ENCODE peak calls at places on chromosomes 11 and 22, in seven cellular contexts. G is CD4-positive, CD25-positive, alpha-beta regulatory T cell; V is mammary epithelial cell; I is dorsolateral prefrontal cortex; Z is lower lobe of right lung; J is effector memory CD4-positive, alpha-beta T cell; N is brain microvascular endothelial cell. W is an unnamed sample.

GRCh38 chr11:56700242-56700918 is 1.5 kb downstream of the OR9G1 start:
- DNase-seq in G (no peak), V (peak; percentile 87), I (no peak), Z (no peak), J (no peak), N (no peak), W (no peak)

GRCh38 chr11:65536412-65537295 is 11.8 kb downstream of the SCYL1 start:
- DNase-seq in G (no peak), V (no peak), I (no peak), Z (no peak), J (no peak), N (no peak), W (no peak)

GRCh38 chr22:48968201-48968959 is 859.3 kb downstream of the BRD1 start:
- DNase-seq in G (no peak), V (no peak), I (peak; percentile 28), Z (no peak), J (no peak), N (no peak), W (no peak)

GRCh38 chr11:68463714-68464113 is 3.2 kb downstream of the PPP6R3 start:
- DNase-seq in G (no peak), V (no peak), I (no peak), Z (no peak), J (no peak), N (no peak), W (no peak)

GRCh38 chr22:31586137-31586920 is 75.7 kb downstream of the PISD start:
- DNase-seq in G (no peak), V (no peak), I (no peak), Z (no peak), J (no peak), N (peak; percentile 87), W (no peak)

GRCh38 chr11:118214210-118214914 is 10.4 kb downstream of the JAML start:
- DNase-seq in G (no peak), V (no peak), I (no peak), Z (peak; percentile 67), J (no peak), N (no peak), W (no peak)

GRCh38 chr11:99960536-99960935 is 726.6 kb upstream of the ARHGAP42 start:
- DNase-seq in G (no peak), V (no peak), I (no peak), Z (no peak), J (no peak), N (no peak), W (no peak)

GRCh38 chr22:34281738-34282137 is 361.5 kb upstream of the LARGE1 start:
- DNase-seq in G (no peak), V (no peak), I (no peak), Z (no peak), J (no peak), N (no peak), W (no peak)

GRCh38 chr11:107675902-107676301 is 36.0 kb downstream of the SLN start:
- DNase-seq in G (no peak), V (no peak), I (no peak), Z (no peak), J (no peak), N (no peak), W (no peak)

GRCh38 chr11:118623291-118623655 is 15.9 kb downstream of the PHLDB1 start:
- DNase-seq in G (no peak), V (peak; percentile 95), I (no peak), Z (peak; percentile 45), J (no peak), N (no peak), W (no peak)

GRCh38 chr11:126589492-126589803 is 234.0 kb downstream of the ST3GAL4 start:
- DNase-seq in G (no peak), V (no peak), I (no peak), Z (no peak), J (no peak), N (no peak), W (no peak)

GRCh38 chr11:75148436-75148983 is 2.4 kb upstream of the SLCO2B1 start:
- DNase-seq in G (no peak), V (no peak), I (no peak), Z (no peak), J (no peak), N (no peak), W (no peak)

GRCh38 chr11:17742019-17742418 is 7.4 kb downstream of the KCNC1 start:
- DNase-seq in G (no peak), V (no peak), I (no peak), Z (no peak), J (no peak), N (no peak), W (no peak)

GRCh38 chr11:3604169-3604568 is 37.6 kb downstream of the ART5 start:
- DNase-seq in G (no peak), V (no peak), I (no peak), Z (no peak), J (no peak), N (no peak), W (no peak)

GRCh38 chr11:61129608-61130523 is 27.6 kb downstream of the CD5 start:
- DNase-seq in G (peak; percentile 88), V (peak; percentile 80), I (peak; percentile 86), Z (peak; percentile 91), J (peak; percentile 77), N (peak; percentile 81), W (peak; percentile 93)

GRCh38 chr22:46115755-46116490 is 34.4 kb upstream of the PPARA start:
- DNase-seq in G (no peak), V (no peak), I (no peak), Z (no peak), J (no peak), N (no peak), W (no peak)

GRCh38 chr22:46115388-46115678 is 35.0 kb upstream of the PPARA start:
- DNase-seq in G (no peak), V (no peak), I (no peak), Z (no peak), J (no peak), N (no peak), W (no peak)

GRCh38 chr22:46114518-46115387 is 35.6 kb upstream of the PPARA start:
- DNase-seq in G (no peak), V (no peak), I (no peak), Z (no peak), J (no peak), N (no peak), W (no peak)

GRCh38 chr22:46117206-46118199 is 32.8 kb upstream of the PPARA start:
- DNase-seq in G (no peak), V (no peak), I (no peak), Z (no peak), J (no peak), N (no peak), W (no peak)

GRCh38 chr22:46116491-46116958 is 33.8 kb upstream of the PPARA start:
- DNase-seq in G (peak; percentile 80), V (peak; percentile 63), I (peak; percentile 90), Z (peak; percentile 94), J (peak; percentile 74), N (peak; percentile 74), W (peak; percentile 71)
- H3K27me3 ChIP-seq in G (no peaks in the 10 kb centered on the region), V (no peaks in the 10 kb centered on the region), I (no peaks in the 10 kb centered on the region), Z (no peaks in the 10 kb centered on the region), J (no peaks in the 10 kb centered on the region), N (no peaks in the 10 kb centered on the region), W (no peaks in the 10 kb centered on the region)

GRCh38 chr11:71931245-71931602 is 2.4 kb downstream of the RNF121 start:
- DNase-seq in G (no peak), V (no peak), I (no peak), Z (no peak), J (no peak), N (peak; percentile 22), W (no peak)

GRCh38 chr11:71929491-71929890 is 645 bp downstream of the RNF121 start:
- DNase-seq in G (no peak), V (no peak), I (no peak), Z (no peak), J (no peak), N (no peak), W (no peak)

GRCh38 chr11:71928739-71929443 is at the start of gene RNF121:
- DNase-seq in G (peak; percentile 98), V (peak; percentile 96), I (peak; percentile 98), Z (peak; percentile 98), J (peak; percentile 89), N (peak; percentile 96), W (peak; percentile 96)

GRCh38 chr11:71927813-71928738 is at the start of gene XNDC1N:
- DNase-seq in G (peak; percentile 67), V (no peak), I (peak; percentile 57), Z (peak; percentile 67), J (peak; percentile 38), N (peak; percentile 84), W (peak; percentile 84)

DNA sequence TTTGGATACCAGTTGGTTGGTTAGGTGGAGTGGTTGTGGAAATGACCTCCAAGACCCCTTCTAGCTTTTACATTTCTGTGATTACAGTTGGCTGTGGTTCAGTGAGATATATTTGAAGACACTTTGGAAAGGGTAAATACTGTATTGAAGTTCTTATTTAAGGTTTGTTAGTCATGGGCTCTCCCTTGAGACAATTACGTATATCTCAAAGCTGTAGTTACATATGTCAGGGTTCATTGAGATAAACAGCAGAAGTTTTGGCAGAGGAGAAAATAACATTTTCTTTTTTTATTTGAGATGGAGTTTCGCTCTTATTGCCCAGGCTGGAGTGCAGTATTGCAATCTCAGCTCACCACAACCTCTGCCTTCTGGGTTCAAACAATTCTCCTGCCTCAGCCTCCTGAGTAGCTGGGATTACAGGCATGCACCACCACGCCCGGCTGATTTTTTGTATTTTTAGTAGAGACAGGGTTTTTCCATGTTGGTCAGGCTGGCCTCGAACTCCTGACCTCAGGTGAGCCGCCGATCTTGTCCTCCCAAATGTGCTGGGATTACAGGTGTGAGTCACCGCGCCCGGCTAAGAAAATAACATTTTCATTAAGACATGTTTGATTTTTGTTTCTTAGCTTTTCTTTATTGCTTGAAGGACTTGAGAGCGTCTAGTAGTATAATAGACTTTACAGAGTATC is 1.9 kb downstream of the RNF121 start:
- DNase-seq in G (no peak), V (no peak), I (no peak), Z (no peak), J (no peak), N (no peak), W (no peak)
- H3K4me3 ChIP-seq in G (peak overlapping the region; percentile 46), V (no peak overlapping the region), I (no peak overlapping the region), Z (no peak overlapping the region), J (no peak overlapping the region), N (peak overlapping the region; percentile 66), W (no peak overlapping the region)

DNA sequence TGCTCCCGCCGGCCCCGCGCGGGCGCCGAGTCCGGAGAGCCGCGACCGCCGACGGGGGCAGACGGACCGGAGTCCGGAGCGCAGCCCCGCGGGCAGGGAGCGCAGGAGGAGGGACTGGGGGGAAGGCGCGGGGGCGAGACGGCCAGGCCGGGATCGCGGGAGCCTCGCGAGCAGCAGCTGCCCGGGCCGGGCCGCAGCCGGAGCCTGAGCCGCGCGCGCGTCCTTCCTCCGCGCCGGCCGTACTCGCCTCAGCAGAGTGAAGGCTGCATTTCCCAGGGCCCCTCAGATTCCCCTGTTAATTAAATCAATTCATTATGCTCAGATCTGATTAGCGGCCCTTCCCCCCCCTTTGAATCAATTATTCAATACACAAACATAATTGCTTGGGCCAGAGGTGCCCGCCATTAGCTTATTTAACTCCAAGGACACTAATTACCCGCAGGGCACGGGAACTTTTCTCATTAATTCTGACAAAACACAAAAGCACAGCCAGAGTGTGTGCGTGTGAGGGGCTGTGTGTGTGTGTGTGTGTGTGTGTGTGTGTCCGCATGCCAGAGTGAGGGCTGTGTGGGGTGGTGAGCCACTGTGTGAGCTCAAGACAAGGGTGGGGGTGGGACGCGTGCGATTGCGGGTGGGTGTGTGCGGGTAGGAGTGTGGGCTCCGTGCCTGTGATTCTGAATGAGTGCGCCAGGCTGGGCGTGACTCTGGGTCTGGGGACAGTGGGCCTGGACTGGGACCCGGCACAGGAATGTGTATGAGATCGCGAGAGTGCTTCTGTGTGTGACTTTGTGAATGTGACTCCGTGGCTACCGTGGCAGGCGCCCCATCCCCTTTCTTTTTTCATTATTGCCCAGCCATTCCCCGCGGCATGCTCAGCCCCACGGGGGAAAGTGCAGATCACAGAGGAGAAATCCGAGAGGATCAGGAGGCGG is 5.1 kb upstream of the LMO1 start:
- DNase-seq in G (no peak), V (no peak), I (no peak), Z (peak; percentile 20), J (no peak), N (no peak), W (peak; percentile 47)
- H3K27me3 ChIP-seq in G (peaks cover 22% of the 10 kb centered on the region), V (peaks cover 32% of the 10 kb centered on the region), I (no peaks in the 10 kb centered on the region), Z (peaks cover 72% of the 10 kb centered on the region), J (peaks cover 29% of the 10 kb centered on the region), N (peaks cover 48% of the 10 kb centered on the region), W (peaks cover 14% of the 10 kb centered on the region)

GRCh38 chr22:38982008-38982927 is at the start of gene APOBEC3B:
- DNase-seq in G (peak; percentile 43), V (peak; percentile 93), I (no peak), Z (peak; percentile 80), J (peak; percentile 26), N (peak; percentile 80), W (peak; percentile 64)
- H3K4me3 ChIP-seq in G (peak within 1 kb of the TSS; percentile 26), V (peak within 1 kb of the TSS; percentile 32), I (peak within 1 kb of the TSS; percentile 34), Z (peak within 1 kb of the TSS; percentile 43), J (peak within 1 kb of the TSS; percentile 40), N (peak within 1 kb of the TSS; percentile 24), W (no peak within 1 kb of the TSS)